ENCODE peak calls at places on chromosomes 16 and 17, in nine cellular contexts. One of them, this sample, is unnamed.

GRCh38 chr16:89039756-89040155 is 53.9 kb upstream of the ACSF3 start:
- DNase-seq in RCC 7860: no peak
- DNase-seq in heart right ventricle: peak; percentile 2
- DNase-seq in breast epithelium: no peak
- DNase-seq in cortex of kidney: no peak
- DNase-seq in psoas muscle: peak; percentile 7
- DNase-seq in activated naive CD8-positive, alpha-beta T cell treated with anti-CD3 and anti-CD28 coated beads for 36 hours: no peak
- DNase-seq in T-helper 1 cell: no peak
- DNase-seq in stimulated activated CD4-positive, alpha-beta T cell treated with anti-CD3 and anti-CD28 coated beads, Interleukin-1b, Interleukin-23, amount 100 ng/mL, for 1 hour: no peak
- DNase-seq in this sample: no peak

GRCh38 chr17:74199306-74200092 is 4.0 kb upstream of the RPL38 start:
- DNase-seq in RCC 7860: peak; percentile 7
- DNase-seq in heart right ventricle: peak; percentile 66
- DNase-seq in breast epithelium: no peak
- DNase-seq in cortex of kidney: no peak
- DNase-seq in psoas muscle: peak; percentile 69
- DNase-seq in activated naive CD8-positive, alpha-beta T cell treated with anti-CD3 and anti-CD28 coated beads for 36 hours: peak; percentile 70
- DNase-seq in T-helper 1 cell: peak; percentile 51
- DNase-seq in stimulated activated CD4-positive, alpha-beta T cell treated with anti-CD3 and anti-CD28 coated beads, Interleukin-1b, Interleukin-23, amount 100 ng/mL, for 1 hour: peak; percentile 48
- DNase-seq in this sample: no peak

GRCh38 chr16:72664122-72664479 is 383.8 kb downstream of the ZFHX3 start:
- DNase-seq in RCC 7860: no peak
- DNase-seq in heart right ventricle: no peak
- DNase-seq in breast epithelium: no peak
- DNase-seq in cortex of kidney: no peak
- DNase-seq in psoas muscle: no peak
- DNase-seq in activated naive CD8-positive, alpha-beta T cell treated with anti-CD3 and anti-CD28 coated beads for 36 hours: no peak
- DNase-seq in T-helper 1 cell: no peak
- DNase-seq in stimulated activated CD4-positive, alpha-beta T cell treated with anti-CD3 and anti-CD28 coated beads, Interleukin-1b, Interleukin-23, amount 100 ng/mL, for 1 hour: no peak
- DNase-seq in this sample: no peak

GRCh38 chr17:57518587-57519118 is 226.4 kb downstream of the CCDC182 start:
- DNase-seq in RCC 7860: no peak
- DNase-seq in heart right ventricle: peak; percentile 57
- DNase-seq in breast epithelium: no peak
- DNase-seq in cortex of kidney: no peak
- DNase-seq in psoas muscle: no peak
- DNase-seq in activated naive CD8-positive, alpha-beta T cell treated with anti-CD3 and anti-CD28 coated beads for 36 hours: no peak
- DNase-seq in T-helper 1 cell: no peak
- DNase-seq in stimulated activated CD4-positive, alpha-beta T cell treated with anti-CD3 and anti-CD28 coated beads, Interleukin-1b, Interleukin-23, amount 100 ng/mL, for 1 hour: no peak
- DNase-seq in this sample: no peak

GRCh38 chr16:3819741-3820724 is 60.5 kb downstream of the CREBBP start:
- DNase-seq in RCC 7860: peak; percentile 86
- DNase-seq in heart right ventricle: no peak
- DNase-seq in breast epithelium: no peak
- DNase-seq in cortex of kidney: no peak
- DNase-seq in psoas muscle: no peak
- DNase-seq in activated naive CD8-positive, alpha-beta T cell treated with anti-CD3 and anti-CD28 coated beads for 36 hours: no peak
- DNase-seq in T-helper 1 cell: peak; percentile 13
- DNase-seq in stimulated activated CD4-positive, alpha-beta T cell treated with anti-CD3 and anti-CD28 coated beads, Interleukin-1b, Interleukin-23, amount 100 ng/mL, for 1 hour: no peak
- DNase-seq in this sample: no peak

GRCh38 chr17:39775075-39775474 is 37.3 kb downstream of the GRB7 start:
- DNase-seq in RCC 7860: no peak
- DNase-seq in heart right ventricle: no peak
- DNase-seq in breast epithelium: no peak
- DNase-seq in cortex of kidney: no peak
- DNase-seq in psoas muscle: no peak
- DNase-seq in activated naive CD8-positive, alpha-beta T cell treated with anti-CD3 and anti-CD28 coated beads for 36 hours: no peak
- DNase-seq in T-helper 1 cell: no peak
- DNase-seq in stimulated activated CD4-positive, alpha-beta T cell treated with anti-CD3 and anti-CD28 coated beads, Interleukin-1b, Interleukin-23, amount 100 ng/mL, for 1 hour: no peak
- DNase-seq in this sample: no peak

GRCh38 chr17:46035112-46035818 is 36.2 kb downstream of the STH start:
- DNase-seq in RCC 7860: no peak
- DNase-seq in heart right ventricle: no peak
- DNase-seq in breast epithelium: no peak
- DNase-seq in cortex of kidney: no peak
- DNase-seq in psoas muscle: no peak
- DNase-seq in activated naive CD8-positive, alpha-beta T cell treated with anti-CD3 and anti-CD28 coated beads for 36 hours: peak; percentile 48
- DNase-seq in T-helper 1 cell: no peak
- DNase-seq in stimulated activated CD4-positive, alpha-beta T cell treated with anti-CD3 and anti-CD28 coated beads, Interleukin-1b, Interleukin-23, amount 100 ng/mL, for 1 hour: no peak
- DNase-seq in this sample: no peak

GRCh38 chr16:23333962-23334361 is 31.9 kb downstream of the SCNN1B start:
- DNase-seq in RCC 7860: no peak
- DNase-seq in heart right ventricle: no peak
- DNase-seq in breast epithelium: no peak
- DNase-seq in cortex of kidney: no peak
- DNase-seq in psoas muscle: no peak
- DNase-seq in activated naive CD8-positive, alpha-beta T cell treated with anti-CD3 and anti-CD28 coated beads for 36 hours: no peak
- DNase-seq in T-helper 1 cell: no peak
- DNase-seq in stimulated activated CD4-positive, alpha-beta T cell treated with anti-CD3 and anti-CD28 coated beads, Interleukin-1b, Interleukin-23, amount 100 ng/mL, for 1 hour: no peak
- DNase-seq in this sample: no peak

GRCh38 chr16:57873218-57873617 is 70.9 kb upstream of the KIFC3 start:
- DNase-seq in RCC 7860: no peak
- DNase-seq in heart right ventricle: no peak
- DNase-seq in breast epithelium: no peak
- DNase-seq in cortex of kidney: no peak
- DNase-seq in psoas muscle: no peak
- DNase-seq in activated naive CD8-positive, alpha-beta T cell treated with anti-CD3 and anti-CD28 coated beads for 36 hours: no peak
- DNase-seq in T-helper 1 cell: no peak
- DNase-seq in stimulated activated CD4-positive, alpha-beta T cell treated with anti-CD3 and anti-CD28 coated beads, Interleukin-1b, Interleukin-23, amount 100 ng/mL, for 1 hour: no peak
- DNase-seq in this sample: no peak

GRCh38 chr16:48949636-48950035 is 332.0 kb downstream of the CBLN1 start:
- DNase-seq in RCC 7860: no peak
- DNase-seq in heart right ventricle: no peak
- DNase-seq in breast epithelium: no peak
- DNase-seq in cortex of kidney: no peak
- DNase-seq in psoas muscle: no peak
- DNase-seq in activated naive CD8-positive, alpha-beta T cell treated with anti-CD3 and anti-CD28 coated beads for 36 hours: no peak
- DNase-seq in T-helper 1 cell: no peak
- DNase-seq in stimulated activated CD4-positive, alpha-beta T cell treated with anti-CD3 and anti-CD28 coated beads, Interleukin-1b, Interleukin-23, amount 100 ng/mL, for 1 hour: no peak
- DNase-seq in this sample: no peak

GRCh38 chr16:48075398-48075797 is 80.4 kb downstream of the ABCC12 start:
- DNase-seq in RCC 7860: no peak
- DNase-seq in heart right ventricle: no peak
- DNase-seq in breast epithelium: no peak
- DNase-seq in cortex of kidney: no peak
- DNase-seq in psoas muscle: no peak
- DNase-seq in activated naive CD8-positive, alpha-beta T cell treated with anti-CD3 and anti-CD28 coated beads for 36 hours: no peak
- DNase-seq in T-helper 1 cell: no peak
- DNase-seq in stimulated activated CD4-positive, alpha-beta T cell treated with anti-CD3 and anti-CD28 coated beads, Interleukin-1b, Interleukin-23, amount 100 ng/mL, for 1 hour: no peak
- DNase-seq in this sample: no peak

GRCh38 chr17:79836952-79837887 is 2.0 kb downstream of the CBX4 start:
- DNase-seq in RCC 7860: peak; percentile 47
- DNase-seq in heart right ventricle: peak; percentile 77
- DNase-seq in breast epithelium: peak; percentile 89
- DNase-seq in cortex of kidney: no peak
- DNase-seq in psoas muscle: peak; percentile 76
- DNase-seq in activated naive CD8-positive, alpha-beta T cell treated with anti-CD3 and anti-CD28 coated beads for 36 hours: peak; percentile 78
- DNase-seq in T-helper 1 cell: no peak
- DNase-seq in stimulated activated CD4-positive, alpha-beta T cell treated with anti-CD3 and anti-CD28 coated beads, Interleukin-1b, Interleukin-23, amount 100 ng/mL, for 1 hour: no peak
- DNase-seq in this sample: no peak

GRCh38 chr16:81601008-81601428 is 156.4 kb downstream of the CMIP start:
- DNase-seq in RCC 7860: peak; percentile 58
- DNase-seq in heart right ventricle: no peak
- DNase-seq in breast epithelium: peak; percentile 53
- DNase-seq in cortex of kidney: no peak
- DNase-seq in psoas muscle: no peak
- DNase-seq in activated naive CD8-positive, alpha-beta T cell treated with anti-CD3 and anti-CD28 coated beads for 36 hours: no peak
- DNase-seq in T-helper 1 cell: no peak
- DNase-seq in stimulated activated CD4-positive, alpha-beta T cell treated with anti-CD3 and anti-CD28 coated beads, Interleukin-1b, Interleukin-23, amount 100 ng/mL, for 1 hour: no peak
- DNase-seq in this sample: no peak

GRCh38 chr17:57552114-57552601 is 192.9 kb downstream of the CCDC182 start:
- DNase-seq in RCC 7860: no peak
- DNase-seq in heart right ventricle: peak; percentile 37
- DNase-seq in breast epithelium: no peak
- DNase-seq in cortex of kidney: no peak
- DNase-seq in psoas muscle: no peak
- DNase-seq in activated naive CD8-positive, alpha-beta T cell treated with anti-CD3 and anti-CD28 coated beads for 36 hours: peak; percentile 33
- DNase-seq in T-helper 1 cell: no peak
- DNase-seq in stimulated activated CD4-positive, alpha-beta T cell treated with anti-CD3 and anti-CD28 coated beads, Interleukin-1b, Interleukin-23, amount 100 ng/mL, for 1 hour: no peak
- DNase-seq in this sample: no peak

GRCh38 chr17:34511931-34512330 is 67.5 kb upstream of the TMEM132E start:
- DNase-seq in RCC 7860: no peak
- DNase-seq in heart right ventricle: no peak
- DNase-seq in breast epithelium: no peak
- DNase-seq in cortex of kidney: no peak
- DNase-seq in psoas muscle: no peak
- DNase-seq in activated naive CD8-positive, alpha-beta T cell treated with anti-CD3 and anti-CD28 coated beads for 36 hours: no peak
- DNase-seq in T-helper 1 cell: no peak
- DNase-seq in stimulated activated CD4-positive, alpha-beta T cell treated with anti-CD3 and anti-CD28 coated beads, Interleukin-1b, Interleukin-23, amount 100 ng/mL, for 1 hour: no peak
- DNase-seq in this sample: no peak

GRCh38 chr17:82794781-82795505 is 43.1 kb downstream of the TBCD start:
- DNase-seq in RCC 7860: no peak
- DNase-seq in heart right ventricle: no peak
- DNase-seq in breast epithelium: no peak
- DNase-seq in cortex of kidney: no peak
- DNase-seq in psoas muscle: no peak
- DNase-seq in activated naive CD8-positive, alpha-beta T cell treated with anti-CD3 and anti-CD28 coated beads for 36 hours: no peak
- DNase-seq in T-helper 1 cell: no peak
- DNase-seq in stimulated activated CD4-positive, alpha-beta T cell treated with anti-CD3 and anti-CD28 coated beads, Interleukin-1b, Interleukin-23, amount 100 ng/mL, for 1 hour: no peak
- DNase-seq in this sample: no peak

GRCh38 chr17:47989159-47989558 is 18.2 kb downstream of the CDK5RAP3 start:
- DNase-seq in RCC 7860: no peak
- DNase-seq in heart right ventricle: no peak
- DNase-seq in breast epithelium: no peak
- DNase-seq in cortex of kidney: no peak
- DNase-seq in psoas muscle: no peak
- DNase-seq in activated naive CD8-positive, alpha-beta T cell treated with anti-CD3 and anti-CD28 coated beads for 36 hours: no peak
- DNase-seq in T-helper 1 cell: no peak
- DNase-seq in stimulated activated CD4-positive, alpha-beta T cell treated with anti-CD3 and anti-CD28 coated beads, Interleukin-1b, Interleukin-23, amount 100 ng/mL, for 1 hour: no peak
- DNase-seq in this sample: no peak

GRCh38 chr16:28984619-28985135 is at the start of gene LAT:
- DNase-seq in RCC 7860: no peak
- DNase-seq in heart right ventricle: peak; percentile 39
- DNase-seq in breast epithelium: no peak
- DNase-seq in cortex of kidney: no peak
- DNase-seq in psoas muscle: peak; percentile 22
- DNase-seq in activated naive CD8-positive, alpha-beta T cell treated with anti-CD3 and anti-CD28 coated beads for 36 hours: peak; percentile 76
- DNase-seq in T-helper 1 cell: peak; percentile 73
- DNase-seq in stimulated activated CD4-positive, alpha-beta T cell treated with anti-CD3 and anti-CD28 coated beads, Interleukin-1b, Interleukin-23, amount 100 ng/mL, for 1 hour: peak; percentile 56
- DNase-seq in this sample: no peak

GRCh38 chr16:16139061-16139460 is 84.2 kb downstream of the ABCC6 start:
- DNase-seq in RCC 7860: no peak
- DNase-seq in heart right ventricle: no peak
- DNase-seq in breast epithelium: no peak
- DNase-seq in cortex of kidney: no peak
- DNase-seq in psoas muscle: no peak
- DNase-seq in activated naive CD8-positive, alpha-beta T cell treated with anti-CD3 and anti-CD28 coated beads for 36 hours: no peak
- DNase-seq in T-helper 1 cell: no peak
- DNase-seq in stimulated activated CD4-positive, alpha-beta T cell treated with anti-CD3 and anti-CD28 coated beads, Interleukin-1b, Interleukin-23, amount 100 ng/mL, for 1 hour: no peak
- DNase-seq in this sample: no peak

GRCh38 chr16:19524356-19524865 is 669 bp downstream of the CCP110 start:
- DNase-seq in RCC 7860: no peak
- DNase-seq in heart right ventricle: no peak
- DNase-seq in breast epithelium: no peak
- DNase-seq in cortex of kidney: no peak
- DNase-seq in psoas muscle: no peak
- DNase-seq in activated naive CD8-positive, alpha-beta T cell treated with anti-CD3 and anti-CD28 coated beads for 36 hours: no peak
- DNase-seq in T-helper 1 cell: no peak
- DNase-seq in stimulated activated CD4-positive, alpha-beta T cell treated with anti-CD3 and anti-CD28 coated beads, Interleukin-1b, Interleukin-23, amount 100 ng/mL, for 1 hour: no peak
- DNase-seq in this sample: no peak

GRCh38 chr16:66554021-66554420 is 1.6 kb downstream of the CKLF start:
- DNase-seq in RCC 7860: no peak
- DNase-seq in heart right ventricle: no peak
- DNase-seq in breast epithelium: no peak
- DNase-seq in cortex of kidney: no peak
- DNase-seq in psoas muscle: no peak
- DNase-seq in activated naive CD8-positive, alpha-beta T cell treated with anti-CD3 and anti-CD28 coated beads for 36 hours: no peak
- DNase-seq in T-helper 1 cell: no peak
- DNase-seq in stimulated activated CD4-positive, alpha-beta T cell treated with anti-CD3 and anti-CD28 coated beads, Interleukin-1b, Interleukin-23, amount 100 ng/mL, for 1 hour: no peak
- DNase-seq in this sample: no peak

GRCh38 chr17:75950850-75951554 is 10.2 kb upstream of the FBF1 start:
- DNase-seq in RCC 7860: no peak
- DNase-seq in heart right ventricle: no peak
- DNase-seq in breast epithelium: no peak
- DNase-seq in cortex of kidney: no peak
- DNase-seq in psoas muscle: no peak
- DNase-seq in activated naive CD8-positive, alpha-beta T cell treated with anti-CD3 and anti-CD28 coated beads for 36 hours: no peak
- DNase-seq in T-helper 1 cell: no peak
- DNase-seq in stimulated activated CD4-positive, alpha-beta T cell treated with anti-CD3 and anti-CD28 coated beads, Interleukin-1b, Interleukin-23, amount 100 ng/mL, for 1 hour: no peak
- DNase-seq in this sample: no peak

This sample was measured in vagina.